ENCODE peak calls at places on chromosomes 5 and 9, in eight cellular contexts. I, E, R, X, U, O, T and W are unnamed samples. For H3K4me1 and H3K9me3, the result is how much of the 10 kb centered on the place peaks cover.

GRCh38 chr9:123761905-123762605 is 167.9 kb downstream of the DENND1A start:
- DNase-seq in X (no peak), E (peak), I (no peak), U (no peak), R (no peak), O (no peak), T (no peak), W (no peak)

GRCh38 chr5:17916451-17916850 is 282.2 kb downstream of the TAF11L14 start:
- DNase-seq in E (no peak), R (no peak), X (no peak), I (no peak), O (no peak), U (no peak), T (no peak), W (no peak)

GRCh38 chr5:147534172-147534951 is 24.5 kb upstream of the DPYSL3 start:
- DNase-seq in I (no peak), R (no peak), X (no peak), T (no peak), O (no peak), U (no peak), E (no peak), W (no peak)

GRCh38 chr5:166074839-166075481 is 2216.5 kb upstream of the WWC1 start:
- DNase-seq in I (no peak), O (peak), E (peak), U (no peak), T (no peak), R (no peak), X (no peak), W (no peak)

GRCh38 chr9:86187121-86187520 is 72.3 kb downstream of the C9orf153 start:
- DNase-seq in T (peak), U (no peak), R (no peak), E (peak), O (no peak), X (no peak), I (no peak), W (no peak)

GRCh38 chr5:66840527-66841013 is 244.4 kb downstream of the MAST4 start:
- DNase-seq in R (no peak), X (no peak), U (no peak), I (no peak), T (no peak), E (no peak), O (no peak), W (no peak)

GRCh38 chr5:140243855-140244254 is 59.0 kb downstream of the PFDN1 start:
- DNase-seq in R (no peak), E (no peak), O (no peak), T (no peak), U (no peak), X (no peak), I (peak), W (no peak)

GRCh38 chr5:172175263-172175719 is 12.7 kb downstream of the STK10 start:
- DNase-seq in T (no peak), R (peak), O (no peak), E (no peak), X (no peak), U (no peak), I (no peak), W (peak)

GRCh38 chr5:10579537-10580521 is 16.0 kb downstream of the ANKRD33B start:
- DNase-seq in X (no peak), I (no peak), R (no peak), U (no peak), T (no peak), O (no peak), E (no peak), W (no peak)

DNA sequence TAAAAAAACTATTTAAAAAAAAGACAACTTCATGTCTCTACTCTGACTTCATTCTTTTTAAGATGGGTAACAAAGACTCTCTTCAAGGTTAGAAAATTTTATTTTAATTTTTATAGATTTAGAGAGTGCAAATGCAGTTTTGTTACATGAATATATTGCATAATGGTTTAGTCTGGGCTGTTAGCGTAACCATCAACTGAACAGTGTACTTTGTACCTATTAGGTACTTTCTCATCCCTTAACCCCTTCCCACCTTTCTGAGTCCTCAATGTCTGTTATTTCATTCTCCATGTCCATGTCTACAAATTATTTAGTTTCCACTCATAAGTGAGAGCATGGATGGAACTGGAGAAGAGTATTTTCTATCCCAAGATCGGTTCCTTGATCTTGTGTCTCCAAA is 16.8 kb downstream of the TLR4 start:
- DNase-seq in E (no peak), I (no peak), X (no peak), R (no peak), U (no peak), O (no peak), T (no peak), W (no peak)
- H3K4me1 ChIP-seq in E (under half), I (under half), X (under half), R (under half), U (under half), O (under half), T (under half), W (half or more)

GRCh38 chr5:123879071-123879470 is 367.1 kb downstream of the CSNK1G3 start:
- DNase-seq in R (no peak), E (peak), I (no peak), U (no peak), X (no peak), T (no peak), O (no peak), W (no peak)

GRCh38 chr5:123871373-123871772 is 359.4 kb downstream of the CSNK1G3 start:
- DNase-seq in O (no peak), E (no peak), X (no peak), I (no peak), U (no peak), T (no peak), R (no peak), W (no peak)

GRCh38 chr5:123874600-123875201 is 362.7 kb downstream of the CSNK1G3 start:
- DNase-seq in X (no peak), T (no peak), E (peak), U (no peak), O (peak), I (no peak), R (no peak), W (no peak)

GRCh38 chr5:123876265-123876790 is 364.4 kb downstream of the CSNK1G3 start:
- DNase-seq in U (no peak), I (no peak), X (no peak), R (no peak), T (no peak), O (no peak), E (no peak), W (no peak)

DNA sequence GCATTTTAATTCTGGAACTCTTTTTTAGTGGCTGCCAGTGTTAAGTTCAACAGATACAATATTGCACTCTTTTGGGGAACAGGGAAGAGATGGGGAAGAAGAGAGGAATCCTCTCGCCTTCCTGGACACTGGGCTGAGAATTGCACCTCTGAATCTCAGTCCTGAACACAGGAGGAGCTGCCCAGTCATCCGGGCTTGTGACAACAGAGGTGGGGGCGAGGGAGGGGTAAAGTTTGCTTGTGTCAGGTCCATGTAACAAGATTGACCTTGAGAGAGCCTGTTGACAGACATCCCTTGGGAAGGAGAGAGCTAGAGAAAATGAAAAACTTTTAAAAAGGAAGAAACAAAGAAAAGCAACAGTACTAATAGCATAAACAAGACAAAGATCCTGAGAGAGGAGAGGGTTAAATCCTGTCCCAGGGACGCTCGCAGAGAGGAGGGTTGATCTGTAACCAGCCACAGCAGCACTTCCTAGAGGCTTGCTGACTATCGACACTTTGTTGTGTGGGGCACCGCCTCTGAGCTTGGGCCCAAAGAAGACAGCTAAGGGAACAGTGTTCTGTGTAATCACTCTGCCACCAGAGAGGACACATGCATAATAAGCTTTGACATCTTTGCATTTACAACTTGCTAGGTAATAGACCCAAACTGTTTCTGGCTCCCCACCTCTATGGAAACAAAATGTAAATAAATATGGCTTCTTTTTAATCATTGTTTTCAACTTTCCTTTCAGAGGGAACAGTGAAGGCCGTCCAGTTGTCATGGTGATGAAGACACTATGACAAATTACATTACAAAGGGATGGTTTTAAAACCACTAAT is 363.7 kb downstream of the CSNK1G3 start:
- DNase-seq in T (peak), R (no peak), O (peak), U (no peak), X (peak), I (peak), E (peak), W (no peak)
- H3K4me3 ChIP-seq in T (no peak), R (no peak), O (peak), U (no peak), X (no peak), I (no peak), E (peak), W (no peak)

DNA sequence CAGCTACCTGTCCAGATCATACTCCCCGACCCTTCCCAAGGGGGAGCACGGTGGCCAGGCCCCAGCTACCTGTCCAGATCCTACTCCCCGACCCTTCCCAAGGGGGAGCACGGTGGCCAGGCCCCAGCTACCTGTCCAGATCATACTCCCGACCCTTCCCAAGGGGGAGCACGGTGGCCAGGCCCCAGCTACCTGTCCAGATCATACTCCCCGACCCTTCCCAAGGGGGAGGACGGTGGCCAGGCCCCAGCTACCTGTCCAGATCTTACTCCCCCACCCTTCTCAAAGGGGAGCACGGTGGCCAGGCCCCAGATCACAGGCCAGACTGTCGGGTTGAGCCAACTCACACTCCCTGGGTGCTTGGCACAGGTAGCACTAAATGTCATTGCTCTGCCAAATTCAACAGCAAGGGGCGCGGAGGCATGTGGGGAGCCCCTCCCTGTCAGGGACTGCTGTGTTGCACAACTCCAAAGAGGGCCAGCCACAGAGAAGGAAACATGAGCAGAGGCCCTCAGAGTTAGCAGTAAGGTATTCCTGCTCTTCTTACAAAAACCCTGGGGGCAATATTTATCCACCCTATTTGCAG is 136.9 kb downstream of the OLFM1 start:
- DNase-seq in I (peak), E (no peak), T (no peak), X (no peak), U (no peak), R (peak), O (peak), W (peak)
- H3K9me3 ChIP-seq in I (under half), E (under half), T (under half), X (under half), U (under half), R (under half), O (under half), W (under half)

GRCh38 chr5:1349246-1349645 is 4.3 kb upstream of the CLPTM1L start:
- DNase-seq in R (no peak), X (no peak), I (no peak), T (no peak), E (peak), U (no peak), O (peak), W (no peak)
- H3K4me1 ChIP-seq in R (under half), X (under half), I (under half), T (under half), E (under half), U (under half), O (under half), W (under half)

DNA sequence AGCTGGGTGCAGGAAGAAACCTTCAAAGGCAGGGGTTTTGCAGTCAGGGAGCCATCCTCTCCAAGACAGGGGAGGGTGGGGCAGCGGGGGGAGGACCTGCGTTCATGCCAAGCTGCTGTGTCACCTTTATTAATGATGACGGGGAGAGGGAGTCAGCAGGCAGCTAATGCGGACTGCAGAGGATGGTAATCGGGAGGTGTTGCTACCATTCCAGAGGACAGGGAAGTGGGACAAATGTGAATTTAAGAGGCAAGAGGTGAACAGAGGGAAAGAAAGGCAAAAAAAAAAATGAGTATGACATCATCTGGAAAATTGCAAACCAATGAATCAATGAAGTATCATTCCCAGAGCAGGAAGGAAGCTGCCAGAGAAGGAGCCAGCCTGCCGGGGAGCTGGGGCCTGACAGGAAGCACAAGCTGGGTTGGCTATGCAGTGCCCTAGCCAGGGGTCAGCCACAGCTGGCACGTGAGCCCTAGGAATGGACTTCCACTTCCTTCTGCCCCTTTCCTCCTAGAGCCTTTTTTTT is 9.3 kb downstream of the INSYN2B start:
- DNase-seq in T (no peak), X (no peak), I (no peak), R (peak), E (no peak), U (no peak), O (peak), W (peak)
- H3K4me3 ChIP-seq in T (no peak), X (no peak), I (no peak), R (no peak), E (no peak), U (no peak), O (no peak), W (no peak)

DNA sequence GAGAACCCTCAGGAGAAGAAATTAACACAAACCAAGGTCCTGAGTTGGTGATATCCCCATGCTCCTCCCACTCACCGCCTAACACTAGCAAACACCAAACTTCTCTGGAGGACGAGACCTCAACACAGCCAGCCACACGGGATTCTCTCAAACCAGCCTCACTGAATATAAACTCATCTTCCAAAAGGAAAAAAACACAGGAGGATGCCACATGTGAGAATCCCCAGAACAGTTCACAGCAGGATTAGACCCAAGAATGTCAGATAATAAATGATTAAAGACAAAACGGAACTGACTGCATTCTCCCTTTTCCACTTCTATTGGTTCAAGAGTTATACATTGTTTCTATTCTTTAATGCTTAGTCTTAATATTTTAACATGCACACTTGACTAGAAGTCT is 89.2 kb downstream of the LPAR1 start:
- DNase-seq in X (no peak), O (peak), I (no peak), T (no peak), U (no peak), E (no peak), R (no peak), W (no peak)
- H3K9me3 ChIP-seq in X (under half), O (under half), I (under half), T (under half), U (under half), E (under half), R (under half), W (under half)

GRCh38 chr5:88824892-88825781 is 57.8 kb downstream of the MEF2C start:
- DNase-seq in E (no peak), X (peak), R (no peak), U (no peak), T (no peak), O (no peak), I (no peak), W (no peak)

GRCh38 chr5:88827997-88828396 is 55.0 kb downstream of the MEF2C start:
- DNase-seq in X (no peak), T (no peak), I (no peak), O (no peak), U (no peak), E (no peak), R (no peak), W (no peak)

GRCh38 chr5:88829053-88829452 is 53.9 kb downstream of the MEF2C start:
- DNase-seq in U (no peak), O (no peak), I (no peak), T (no peak), E (no peak), X (no peak), R (peak), W (no peak)

GRCh38 chr5:88825782-88826110 is 57.2 kb downstream of the MEF2C start:
- DNase-seq in E (no peak), T (no peak), X (peak), R (no peak), O (no peak), I (no peak), U (no peak), W (no peak)

DNA sequence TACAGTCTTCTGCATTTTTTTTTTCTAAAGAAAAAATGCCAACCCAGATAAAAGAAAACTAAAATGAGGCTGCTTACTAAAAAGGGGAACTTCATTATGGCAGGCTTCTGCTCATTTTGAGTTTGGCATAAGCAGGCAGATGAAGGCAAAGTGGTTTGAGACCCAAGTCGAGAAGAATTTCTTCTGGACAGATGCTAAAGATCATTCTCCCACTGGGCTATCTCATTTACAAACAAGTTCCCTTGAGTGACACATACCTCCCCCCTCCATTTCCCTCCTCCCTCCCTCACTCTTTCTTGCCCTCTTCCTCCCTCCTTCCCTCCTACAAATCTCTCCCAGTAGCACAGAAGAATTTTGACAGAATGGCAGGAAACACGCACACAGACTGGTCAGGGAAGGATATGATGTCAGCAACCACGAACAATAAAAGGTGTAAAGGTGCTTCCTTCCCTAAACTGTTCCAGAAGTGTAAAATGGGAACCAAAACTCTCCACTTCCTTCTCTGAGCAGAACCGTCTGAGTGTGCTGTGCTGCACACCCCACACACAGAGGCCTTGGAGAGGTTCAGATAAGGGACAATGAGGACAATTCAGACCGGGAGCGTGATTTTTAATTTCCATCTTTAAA is 55.9 kb downstream of the MEF2C start:
- DNase-seq in T (no peak), R (peak), X (peak), U (no peak), I (no peak), O (no peak), E (no peak), W (no peak)
- H3K4me1 ChIP-seq in T (under half), R (under half), X (under half), U (under half), I (under half), O (under half), E (under half), W (half or more)

GRCh38 chr9:21991039-21991959 is 2.9 kb downstream of the CDKN2A start:
- DNase-seq in X (no peak), T (no peak), E (no peak), I (no peak), U (no peak), R (no peak), O (no peak), W (no peak)

GRCh38 chr9:21994996-21995651 is 533 bp downstream of the CDKN2B-AS1 start:
- DNase-seq in O (no peak), X (peak), I (peak), R (peak), E (peak), U (peak), T (no peak), W (peak)

GRCh38 chr9:21994526-21994995 is at the start of gene CDKN2B-AS1:
- DNase-seq in O (no peak), U (peak), T (no peak), E (peak), I (no peak), R (peak), X (peak), W (peak)

GRCh38 chr9:21993893-21994525 is at the start of gene CDKN2A:
- DNase-seq in I (no peak), E (peak), R (peak), O (no peak), U (no peak), X (peak), T (no peak), W (peak)

GRCh38 chr9:21993007-21993406 is 1.2 kb downstream of the CDKN2A start:
- DNase-seq in E (no peak), U (no peak), R (no peak), O (no peak), X (no peak), I (no peak), T (no peak), W (no peak)
- H3K4me3 ChIP-seq in E (no peak), U (no peak), R (no peak), O (no peak), X (no peak), I (no peak), T (no peak), W (no peak)

GRCh38 chr5:141374627-141375026 is 936 bp downstream of the PCDHGA6 start:
- DNase-seq in R (no peak), U (no peak), I (no peak), O (no peak), T (no peak), E (no peak), X (no peak), W (no peak)

GRCh38 chr5:141366016-141366896 is 2.3 kb downstream of the PCDHGA5 start:
- DNase-seq in E (no peak), I (no peak), X (no peak), U (no peak), R (no peak), T (no peak), O (no peak), W (no peak)

GRCh38 chr5:141369994-141370848 is at the start of gene PCDHGB3:
- DNase-seq in R (no peak), O (peak), U (no peak), E (no peak), I (peak), T (no peak), X (no peak), W (no peak)

GRCh38 chr5:141373673-141374317 is at the start of gene PCDHGA6:
- DNase-seq in X (no peak), I (no peak), T (no peak), U (no peak), E (no peak), O (peak), R (no peak), W (no peak)

GRCh38 chr5:141371572-141372475 is 1.8 kb downstream of the PCDHGB3 start:
- DNase-seq in R (no peak), I (no peak), E (no peak), T (no peak), U (no peak), X (no peak), O (no peak), W (no peak)
- H3K9me3 ChIP-seq in R (under half), I (under half), E (under half), T (under half), U (under half), X (under half), O (under half), W (half or more)